ENCODE peak calls at places on chromosome 12, in ten cellular contexts. One of them, this sample, is unnamed.

GRCh38 chr12:12465522-12465921 is 97.1 kb downstream of the DUSP16 start:
- DNase-seq in HCT116: no peak
- DNase-seq in C1 segment of cervical spinal cord: no peak
- DNase-seq in mucosa of descending colon: no peak
- DNase-seq in H9: no peak
- DNase-seq in EL: no peak
- DNase-seq in nephron progenitor cell: no peak
- DNase-seq in adipocyte: no peak
- DNase-seq in myocyte: no peak
- DNase-seq in RPMI7951: no peak
- DNase-seq in this sample: no peak

GRCh38 chr12:42343721-42344120 is 17.8 kb downstream of the PPHLN1 start:
- DNase-seq in HCT116: no peak
- DNase-seq in C1 segment of cervical spinal cord: no peak
- DNase-seq in mucosa of descending colon: no peak
- DNase-seq in H9: no peak
- DNase-seq in EL: no peak
- DNase-seq in nephron progenitor cell: no peak
- DNase-seq in adipocyte: no peak
- DNase-seq in myocyte: no peak
- DNase-seq in RPMI7951: no peak
- DNase-seq in this sample: no peak

GRCh38 chr12:124588689-124589318 is 21.4 kb upstream of the NCOR2 start:
- DNase-seq in HCT116: no peak
- DNase-seq in C1 segment of cervical spinal cord: no peak
- DNase-seq in mucosa of descending colon: no peak
- DNase-seq in H9: no peak
- DNase-seq in EL: peak; percentile 60
- DNase-seq in nephron progenitor cell: no peak
- DNase-seq in adipocyte: peak; percentile 80
- DNase-seq in myocyte: peak; percentile 88
- DNase-seq in RPMI7951: peak; percentile 75
- DNase-seq in this sample: peak; percentile 38

GRCh38 chr12:1591029-1591428 is 3.4 kb downstream of the FBXL14 start:
- DNase-seq in HCT116: no peak
- DNase-seq in C1 segment of cervical spinal cord: no peak
- DNase-seq in mucosa of descending colon: no peak
- DNase-seq in H9: no peak
- DNase-seq in EL: no peak
- DNase-seq in nephron progenitor cell: no peak
- DNase-seq in adipocyte: peak; percentile 56
- DNase-seq in myocyte: no peak
- DNase-seq in RPMI7951: peak; percentile 38
- DNase-seq in this sample: no peak

GRCh38 chr12:31245822-31246469 is 80.0 kb downstream of the SINHCAF start:
- DNase-seq in HCT116: no peak
- DNase-seq in C1 segment of cervical spinal cord: no peak
- DNase-seq in mucosa of descending colon: no peak
- DNase-seq in H9: peak; percentile 71
- DNase-seq in EL: no peak
- DNase-seq in nephron progenitor cell: peak; percentile 28
- DNase-seq in adipocyte: no peak
- DNase-seq in myocyte: peak; percentile 25
- DNase-seq in RPMI7951: peak; percentile 15
- DNase-seq in this sample: no peak

GRCh38 chr12:68479832-68480291 is 130.8 kb upstream of the RAP1B start:
- DNase-seq in HCT116: no peak
- DNase-seq in C1 segment of cervical spinal cord: no peak
- DNase-seq in mucosa of descending colon: no peak
- DNase-seq in H9: no peak
- DNase-seq in EL: no peak
- DNase-seq in nephron progenitor cell: no peak
- DNase-seq in adipocyte: peak; percentile 57
- DNase-seq in myocyte: no peak
- DNase-seq in RPMI7951: no peak
- DNase-seq in this sample: no peak

GRCh38 chr12:105031061-105031807 is 45.1 kb downstream of the NOPCHAP1 start:
- DNase-seq in HCT116: no peak
- DNase-seq in C1 segment of cervical spinal cord: no peak
- DNase-seq in mucosa of descending colon: no peak
- DNase-seq in H9: no peak
- DNase-seq in EL: no peak
- DNase-seq in nephron progenitor cell: no peak
- DNase-seq in adipocyte: no peak
- DNase-seq in myocyte: no peak
- DNase-seq in RPMI7951: no peak
- DNase-seq in this sample: no peak

GRCh38 chr12:11787437-11787836 is 138.0 kb downstream of the ETV6 start:
- DNase-seq in HCT116: no peak
- DNase-seq in C1 segment of cervical spinal cord: no peak
- DNase-seq in mucosa of descending colon: no peak
- DNase-seq in H9: no peak
- DNase-seq in EL: no peak
- DNase-seq in nephron progenitor cell: no peak
- DNase-seq in adipocyte: no peak
- DNase-seq in myocyte: no peak
- DNase-seq in RPMI7951: no peak
- DNase-seq in this sample: no peak

GRCh38 chr12:12461923-12462315 is 100.7 kb downstream of the DUSP16 start:
- DNase-seq in HCT116: no peak
- DNase-seq in C1 segment of cervical spinal cord: no peak
- DNase-seq in mucosa of descending colon: no peak
- DNase-seq in H9: no peak
- DNase-seq in EL: no peak
- DNase-seq in nephron progenitor cell: no peak
- DNase-seq in adipocyte: no peak
- DNase-seq in myocyte: no peak
- DNase-seq in RPMI7951: no peak
- DNase-seq in this sample: no peak

This sample was measured in foreskin melanocyte.